ENCODE peak calls at places on chromosomes 16 and 17, in six cellular contexts. M is A549, I is MM.1S, D is cardiac muscle cell, Z is tibial nerve, U is fibroblast of lung. F is an unnamed sample.

GRCh38 chr16:19864566-19864965 is 20.1 kb downstream of the GPRC5B start:
- DNase-seq in M (no peak), I (no peak), D (no peak), Z (no peak), U (no peak), F (no peak)

GRCh38 chr17:60188727-60189126 is 39.0 kb downstream of the CA4 start:
- DNase-seq in M (no peak), I (no peak), D (no peak), Z (no peak), U (no peak), F (no peak)

GRCh38 chr16:46918400-46918799 is 34.2 kb downstream of the GPT2 start:
- DNase-seq in M (no peak), I (no peak), D (no peak), Z (no peak), U (no peak), F (no peak)

GRCh38 chr17:36495076-36495578 is 8.6 kb downstream of the ZNHIT3 start:
- DNase-seq in M (no peak), I (no peak), D (no peak), Z (no peak), U (no peak), F (no peak)

GRCh38 chr17:9886141-9886930 is 18.7 kb downstream of the RCVRN start:
- DNase-seq in M (no peak), I (no peak), D (no peak), Z (no peak), U (no peak), F (no peak)

GRCh38 chr17:17702821-17703607 is 21.8 kb downstream of the RAI1 start:
- DNase-seq in M (peak), I (no peak), D (no peak), Z (no peak), U (no peak), F (no peak)

GRCh38 chr17:64326420-64327054 is 63.5 kb upstream of the TEX2 start:
- DNase-seq in M (peak), I (no peak), D (no peak), Z (peak), U (peak), F (peak)

GRCh38 chr17:51857052-51857593 is 301.4 kb downstream of the CA10 start:
- DNase-seq in M (no peak), I (no peak), D (no peak), Z (no peak), U (no peak), F (no peak)

GRCh38 chr16:51228097-51228659 is 77.1 kb upstream of the SALL1 start:
- DNase-seq in M (no peak), I (no peak), D (no peak), Z (no peak), U (no peak), F (no peak)

GRCh38 chr17:73773702-73774101 is 129.5 kb upstream of the SDK2 start:
- DNase-seq in M (no peak), I (no peak), D (no peak), Z (no peak), U (peak), F (no peak)

GRCh38 chr16:81866820-81867440 is 87.8 kb downstream of the PLCG2 start:
- DNase-seq in M (no peak), I (no peak), D (no peak), Z (no peak), U (no peak), F (no peak)

GRCh38 chr16:55576369-55576768 is 9.9 kb downstream of the CAPNS2 start:
- DNase-seq in M (no peak), I (no peak), D (no peak), Z (peak), U (no peak), F (no peak)

GRCh38 chr17:62188713-62189112 is 123.6 kb upstream of the MED13 start:
- DNase-seq in M (peak), I (no peak), D (no peak), Z (no peak), U (no peak), F (no peak)

GRCh38 chr17:15039366-15039765 is 225.8 kb downstream of the PMP22 start:
- DNase-seq in M (no peak), I (no peak), D (no peak), Z (no peak), U (no peak), F (no peak)

GRCh38 chr17:1186923-1187771 is 7.4 kb upstream of the ABR start:
- DNase-seq in M (peak), I (peak), D (peak), Z (peak), U (peak), F (peak)

GRCh38 chr16:1152651-1153259 is at the start of gene CACNA1H:
- DNase-seq in M (no peak), I (no peak), D (peak), Z (no peak), U (no peak), F (peak)

GRCh38 chr16:4454618-4455017 is 19.8 kb downstream of the NMRAL1 start:
- DNase-seq in M (no peak), I (no peak), D (peak), Z (no peak), U (no peak), F (no peak)

GRCh38 chr16:19751478-19751877 is 33.4 kb downstream of the IQCK start:
- DNase-seq in M (no peak), I (no peak), D (no peak), Z (no peak), U (no peak), F (no peak)

GRCh38 chr16:87330257-87330624 is 13.0 kb upstream of the C16orf95 start:
- DNase-seq in M (no peak), I (no peak), D (no peak), Z (no peak), U (no peak), F (no peak)
- H3K27ac ChIP-seq in M (no peak), I (no peak), D (no peak), Z (no peak), U (no peak), F (no peak)

DNA sequence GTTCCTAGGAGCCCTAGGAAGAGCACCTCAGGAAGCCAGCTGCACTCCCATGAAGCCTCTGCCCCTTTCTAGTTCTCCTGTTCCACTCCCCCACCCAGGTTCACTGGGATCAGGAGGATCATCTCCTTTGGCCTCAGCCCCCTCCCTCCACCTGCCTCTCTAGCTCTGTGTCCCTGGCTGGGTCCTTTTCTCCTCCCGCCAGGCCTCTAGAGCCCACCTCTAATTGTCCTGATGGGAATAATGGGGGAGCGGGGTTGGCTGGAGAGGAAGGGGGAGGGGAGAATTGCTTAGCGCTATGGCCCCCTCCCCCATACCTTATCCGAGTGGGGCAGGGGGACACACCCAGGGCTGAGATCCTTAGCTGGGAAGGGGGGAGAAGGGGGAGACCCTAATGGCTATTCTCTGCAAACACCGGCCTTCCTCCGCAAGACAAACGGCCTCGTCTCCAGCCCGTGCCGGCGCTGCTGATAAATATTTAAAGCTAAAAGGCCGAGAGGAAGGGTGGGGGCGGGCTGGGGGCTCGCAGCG is 999 bp downstream of the HOXB7 start:
- DNase-seq in M (no peak), I (no peak), D (no peak), Z (no peak), U (no peak), F (no peak)
- H3K4me3 ChIP-seq in M (peak), I (peak), D (peak), Z (peak), U (peak), F (peak)

GRCh38 chr17:31389673-31390381 is 1.6 kb upstream of the RAB11FIP4 start:
- DNase-seq in M (no peak), I (no peak), D (no peak), Z (no peak), U (no peak), F (no peak)
- TF ChIP-seq CTCF in M (no peak), I (no peak), D (no peak), Z (no peak), U (no peak), F (no peak)

DNA sequence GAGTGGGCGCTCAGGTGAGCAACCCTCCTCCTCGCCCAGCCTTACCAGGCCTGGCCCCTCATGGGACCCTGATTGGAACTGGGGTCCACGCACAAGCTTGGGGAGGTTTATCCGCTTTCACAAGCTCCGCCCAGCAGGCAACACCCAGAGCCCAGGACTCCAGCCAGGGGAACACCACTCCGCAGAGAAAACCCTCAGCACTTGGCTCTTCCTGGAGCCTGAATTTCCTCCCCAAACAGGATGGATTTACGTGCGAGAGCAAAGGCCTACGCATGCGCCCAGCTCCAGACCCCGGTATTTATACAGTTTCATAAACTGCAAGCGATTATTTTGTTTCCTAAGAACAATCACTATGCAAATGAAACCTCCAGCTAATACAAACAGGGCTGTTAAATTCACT is 22.9 kb downstream of the ZNF423 start:
- DNase-seq in M (no peak), I (no peak), D (no peak), Z (peak), U (peak), F (peak)
- H3K27ac ChIP-seq in M (no peak), I (no peak), D (no peak), Z (peak), U (no peak), F (peak)

GRCh38 chr17:38794221-38794620 is 5.1 kb downstream of the PIP4K2B start:
- DNase-seq in M (no peak), I (no peak), D (no peak), Z (no peak), U (no peak), F (no peak)
- H3K4me3 ChIP-seq in M (no peak), I (no peak), D (no peak), Z (no peak), U (no peak), F (no peak)

GRCh38 chr16:86225905-86226371 is 284.4 kb upstream of the FOXF1 start:
- DNase-seq in M (no peak), I (no peak), D (no peak), Z (no peak), U (no peak), F (no peak)

GRCh38 chr16:86224629-86225028 is 285.7 kb upstream of the FOXF1 start:
- DNase-seq in M (no peak), I (no peak), D (no peak), Z (no peak), U (no peak), F (no peak)

GRCh38 chr16:86222541-86222940 is 287.8 kb upstream of the FOXF1 start:
- DNase-seq in M (no peak), I (no peak), D (no peak), Z (no peak), U (peak), F (no peak)

GRCh38 chr16:86222965-86223551 is 287.3 kb upstream of the FOXF1 start:
- DNase-seq in M (no peak), I (no peak), D (no peak), Z (no peak), U (peak), F (no peak)

GRCh38 chr16:86224126-86224525 is 286.2 kb upstream of the FOXF1 start:
- DNase-seq in M (no peak), I (no peak), D (no peak), Z (no peak), U (no peak), F (no peak)
- TF ChIP-seq CTCF in M (no peak), I (no peak), D (peak), Z (no peak), U (peak), F (no peak)

DNA sequence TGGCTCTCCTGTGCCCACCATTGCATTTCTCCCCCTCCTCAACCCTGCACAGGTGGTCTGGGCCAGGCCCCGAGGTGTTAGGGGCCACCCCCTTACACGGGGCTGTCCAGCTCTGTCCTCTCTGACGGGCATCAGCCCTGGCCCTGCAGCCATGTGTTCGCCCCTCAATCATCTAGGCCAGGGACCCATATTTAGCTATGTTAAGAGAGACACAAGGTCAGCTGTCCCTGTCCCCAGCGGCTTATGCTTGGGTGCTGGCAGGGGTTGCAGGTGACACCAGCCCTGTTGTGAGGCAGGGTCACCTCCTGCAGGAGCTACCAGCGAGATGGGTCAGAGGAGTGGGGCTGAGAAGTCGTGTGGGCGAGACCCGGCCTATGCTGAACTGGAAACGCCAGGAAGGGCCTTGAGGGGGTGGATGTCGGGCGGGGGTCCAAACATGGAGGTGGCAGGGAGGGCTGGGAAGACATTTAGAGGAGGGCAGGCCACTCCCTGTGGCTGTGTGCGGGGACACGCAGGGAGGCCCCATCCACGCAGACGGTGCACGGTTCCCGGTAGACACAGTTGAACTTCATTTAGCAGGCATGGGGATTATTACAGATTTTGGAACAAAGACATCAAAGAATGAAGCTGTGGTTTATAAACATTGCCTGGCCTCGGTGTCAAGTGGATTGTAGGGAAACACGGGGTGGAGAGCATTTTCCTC is 133.2 kb upstream of the CHMP6 start:
- DNase-seq in M (no peak), I (no peak), D (no peak), Z (no peak), U (no peak), F (no peak)
- H3K27ac ChIP-seq in M (peak), I (no peak), D (no peak), Z (peak), U (peak), F (peak)

DNA sequence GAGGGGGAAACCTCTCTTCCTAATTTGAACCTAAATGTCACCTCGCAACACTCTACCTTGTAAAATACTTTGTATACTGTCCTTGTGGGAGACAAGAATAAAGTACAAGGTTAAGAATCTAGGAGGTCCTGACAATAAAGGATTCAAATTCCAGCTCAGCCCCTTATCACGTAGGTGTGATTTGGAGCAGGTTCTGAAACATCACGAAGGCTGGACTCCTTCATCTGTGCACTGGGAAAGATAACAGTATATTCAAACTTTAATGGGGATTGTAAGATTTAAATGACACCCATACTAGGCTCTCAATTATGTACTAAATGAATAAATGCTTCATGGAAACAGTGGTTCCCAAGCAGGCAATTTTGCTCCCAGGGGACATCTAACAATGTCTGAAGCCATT is 2.1 kb downstream of the TXNDC11 start:
- DNase-seq in M (no peak), I (no peak), D (no peak), Z (no peak), U (no peak), F (no peak)
- H3K4me3 ChIP-seq in M (peak), I (peak), D (peak), Z (no peak), U (peak), F (no peak)